ENCODE peak calls at places on chromosomes 16 and 17, in six cellular contexts. N is SK-N-SH, G is HCT116, U is GM12878, T is H1, F is HepG2. D is an unnamed sample.

GRCh38 chr17:8015957-8016631 is 13.7 kb downstream of the GUCY2D start:
- DNase-seq in F (no peak), N (peak), U (no peak), G (no peak), T (no peak), D (no peak)

GRCh38 chr17:60472449-60472848 is 50.2 kb downstream of the CHCT1 start:
- DNase-seq in N (no peak), U (no peak), T (no peak), F (no peak), G (no peak), D (no peak)

GRCh38 chr16:1612320-1613111 is at the start of gene CRAMP1:
- DNase-seq in G (no peak), F (no peak), U (no peak), N (peak), T (no peak), D (peak)

GRCh38 chr17:27085517-27085916 is 208.4 kb upstream of the WSB1 start:
- DNase-seq in U (no peak), F (no peak), T (no peak), G (no peak), N (no peak), D (no peak)

GRCh38 chr17:12637015-12637414 is 28.7 kb upstream of the MYOCD start:
- DNase-seq in U (no peak), T (peak), G (no peak), N (no peak), F (no peak), D (no peak)

GRCh38 chr17:63961355-63962207 is 11.1 kb downstream of the SCN4A start:
- DNase-seq in G (peak), U (no peak), T (peak), F (peak), N (peak), D (peak)

GRCh38 chr16:72876221-72876620 is 171.7 kb downstream of the ZFHX3 start:
- DNase-seq in N (no peak), T (no peak), F (no peak), U (peak), G (no peak), D (no peak)

GRCh38 chr16:11412175-11412904 is 67.1 kb downstream of the RMI2 start:
- DNase-seq in G (no peak), U (no peak), F (no peak), T (no peak), N (no peak), D (no peak)

GRCh38 chr17:48577330-48577945 is 712 bp downstream of the HOXB4 start:
- DNase-seq in F (no peak), N (no peak), T (no peak), G (no peak), U (no peak), D (no peak)

GRCh38 chr16:27828671-27829070 is 234.8 kb downstream of the GSG1L start:
- DNase-seq in G (no peak), U (no peak), N (no peak), F (no peak), T (no peak), D (no peak)

GRCh38 chr16:85126383-85126730 is 14.1 kb upstream of the CIBAR2 start:
- DNase-seq in F (no peak), N (no peak), G (no peak), T (no peak), U (no peak), D (no peak)

GRCh38 chr17:39740357-39741111 is 2.8 kb downstream of the GRB7 start:
- DNase-seq in F (peak), T (peak), U (no peak), G (peak), N (peak), D (no peak)

GRCh38 chr17:41863074-41863843 is 2.0 kb downstream of the KLHL11 start:
- DNase-seq in T (no peak), F (no peak), N (no peak), U (no peak), G (no peak), D (no peak)

GRCh38 chr17:69857412-69857835 is 217.6 kb upstream of the KCNJ16 start:
- DNase-seq in U (no peak), N (no peak), F (no peak), T (no peak), G (peak), D (no peak)

GRCh38 chr16:24966031-24966430 is 49.1 kb downstream of the ARHGAP17 start:
- DNase-seq in U (no peak), T (no peak), G (no peak), N (no peak), F (no peak), D (no peak)

GRCh38 chr16:3214904-3215600 is 19.9 kb downstream of the ZNF200 start:
- DNase-seq in F (no peak), U (no peak), T (no peak), G (no peak), N (no peak), D (no peak)

GRCh38 chr17:75832652-75833400 is 11.4 kb downstream of the UNC13D start:
- DNase-seq in N (no peak), F (no peak), G (no peak), U (no peak), T (no peak), D (no peak)

GRCh38 chr16:73196670-73197069 is 148.7 kb upstream of the ZFHX3 start:
- DNase-seq in G (peak), T (peak), F (peak), U (peak), N (peak), D (peak)

GRCh38 chr16:2015117-2015946 is 4.3 kb upstream of the NPW start:
- DNase-seq in F (peak), T (no peak), N (no peak), U (no peak), G (peak), D (no peak)

GRCh38 chr17:75765981-75766380 is 989 bp upstream of the GALK1 start:
- DNase-seq in T (no peak), U (no peak), F (no peak), N (peak), G (no peak), D (no peak)

GRCh38 chr17:43979011-43979410 is 25.3 kb upstream of the PYY start:
- DNase-seq in G (no peak), U (no peak), N (no peak), F (no peak), T (no peak), D (no peak)

GRCh38 chr17:39996789-39997188 is 16.2 kb downstream of the PSMD3 start:
- DNase-seq in T (no peak), G (no peak), F (no peak), N (no peak), U (no peak), D (no peak)

GRCh38 chr17:78001182-78001581 is 42.7 kb downstream of the TNRC6C start:
- DNase-seq in F (no peak), G (no peak), T (no peak), U (no peak), N (peak), D (no peak)

GRCh38 chr17:60863892-60864673 is 186.4 kb downstream of the BCAS3 start:
- DNase-seq in U (no peak), F (no peak), N (no peak), T (no peak), G (no peak), D (no peak)

GRCh38 chr17:13346996-13347762 is 254.6 kb downstream of the HS3ST3A1 start:
- DNase-seq in F (peak), G (peak), U (no peak), N (no peak), T (no peak), D (no peak)

GRCh38 chr16:11071829-11072228 is 127.5 kb downstream of the CLEC16A start:
- DNase-seq in G (no peak), U (no peak), T (no peak), N (no peak), F (no peak), D (no peak)

GRCh38 chr17:48738803-48739526 is 10.4 kb upstream of the HOXB13 start:
- DNase-seq in F (no peak), T (no peak), U (no peak), G (no peak), N (no peak), D (peak)

GRCh38 chr16:53654946-53655345 is 48.7 kb downstream of the RPGRIP1L start:
- DNase-seq in F (no peak), G (no peak), U (no peak), N (no peak), T (no peak), D (no peak)

GRCh38 chr17:19303367-19303776 is 59.2 kb downstream of the B9D1 start:
- DNase-seq in G (no peak), T (no peak), N (no peak), U (no peak), F (no peak), D (no peak)

GRCh38 chr17:78219396-78220150 is 5.5 kb downstream of the BIRC5 start:
- DNase-seq in G (no peak), T (no peak), U (no peak), N (no peak), F (no peak), D (no peak)

GRCh38 chr17:76179496-76180467 is 38.7 kb upstream of the FOXJ1 start:
- DNase-seq in F (no peak), G (no peak), N (no peak), U (peak), T (no peak), D (no peak)

GRCh38 chr17:37490638-37491614 is 1.2 kb downstream of the DUSP14 start:
- DNase-seq in G (peak), N (no peak), U (no peak), F (peak), T (no peak), D (peak)

GRCh38 chr17:58918072-58918471 is 162.4 kb downstream of the PPM1E start:
- DNase-seq in U (no peak), T (no peak), F (no peak), N (no peak), G (no peak), D (no peak)

GRCh38 chr17:82134101-82134500 is 36.1 kb upstream of the FASN start:
- DNase-seq in G (no peak), N (peak), F (no peak), T (no peak), U (no peak), D (no peak)

GRCh38 chr16:82627811-82628339 is 1.1 kb downstream of the CDH13 start:
- DNase-seq in F (no peak), N (no peak), U (no peak), G (no peak), T (no peak), D (no peak)

GRCh38 chr17:54891176-54891821 is 9.4 kb upstream of the TOM1L1 start:
- DNase-seq in U (no peak), N (peak), T (no peak), G (peak), F (peak), D (peak)

GRCh38 chr16:54936979-54937672 is 6.5 kb downstream of the IRX5 start:
- DNase-seq in U (no peak), T (no peak), F (no peak), N (no peak), G (no peak), D (peak)
- TF ChIP-seq JUND in U (no peak), T (no peak), F (no peak), N (no peak), G (no peak), D (no peak)

DNA sequence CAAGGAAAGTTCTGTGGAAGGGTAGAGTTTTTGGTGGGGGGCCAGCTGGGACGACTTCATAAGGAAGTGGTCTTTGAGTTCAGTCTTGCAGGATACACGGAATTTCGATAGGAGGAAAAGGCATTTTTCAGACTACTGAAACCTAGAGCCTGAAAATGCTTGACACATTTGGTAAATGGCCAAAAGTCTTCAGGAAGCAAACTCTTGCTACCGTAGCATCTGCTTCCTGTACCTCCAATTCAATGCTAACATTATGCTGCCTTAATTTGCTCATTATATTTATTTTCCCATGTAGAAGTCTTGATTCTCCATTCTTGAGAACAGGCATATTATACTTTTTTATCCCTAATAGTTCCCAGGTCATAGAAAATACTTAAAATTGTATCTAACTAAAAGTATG is 129.3 kb upstream of the MED13 start:
- DNase-seq in T (no peak), N (no peak), F (no peak), G (no peak), U (no peak), D (no peak)
- TF ChIP-seq JUND in T (no peak), N (no peak), F (no peak), G (no peak), U (no peak), D (no peak)

GRCh38 chr16:57756424-57757325 is 21.1 kb downstream of the KATNB1 start:
- DNase-seq in U (no peak), F (no peak), G (no peak), T (no peak), N (no peak), D (no peak)

GRCh38 chr16:57758331-57759117 is 23.0 kb downstream of the KATNB1 start:
- DNase-seq in U (no peak), G (no peak), N (no peak), F (no peak), T (no peak), D (no peak)

GRCh38 chr16:57759131-57759530 is 23.6 kb downstream of the KATNB1 start:
- DNase-seq in T (no peak), G (no peak), F (no peak), U (no peak), N (no peak), D (no peak)

GRCh38 chr16:57757326-57757786 is 21.8 kb downstream of the KATNB1 start:
- DNase-seq in F (peak), T (no peak), U (no peak), G (no peak), N (peak), D (peak)

GRCh38 chr16:57757883-57758282 is 22.3 kb downstream of the KATNB1 start:
- DNase-seq in F (no peak), G (no peak), U (no peak), N (no peak), T (no peak), D (no peak)
- TF ChIP-seq JUND in F (no peak), G (no peak), U (no peak), N (no peak), T (no peak), D (no peak)

GRCh38 chr17:51397361-51398127 is 137.2 kb downstream of the UTP18 start:
- DNase-seq in F (no peak), N (no peak), G (peak), U (no peak), T (no peak), D (no peak)
- TF ChIP-seq JUND in F (no peak), N (no peak), G (no peak), U (no peak), T (no peak), D (no peak)

DNA sequence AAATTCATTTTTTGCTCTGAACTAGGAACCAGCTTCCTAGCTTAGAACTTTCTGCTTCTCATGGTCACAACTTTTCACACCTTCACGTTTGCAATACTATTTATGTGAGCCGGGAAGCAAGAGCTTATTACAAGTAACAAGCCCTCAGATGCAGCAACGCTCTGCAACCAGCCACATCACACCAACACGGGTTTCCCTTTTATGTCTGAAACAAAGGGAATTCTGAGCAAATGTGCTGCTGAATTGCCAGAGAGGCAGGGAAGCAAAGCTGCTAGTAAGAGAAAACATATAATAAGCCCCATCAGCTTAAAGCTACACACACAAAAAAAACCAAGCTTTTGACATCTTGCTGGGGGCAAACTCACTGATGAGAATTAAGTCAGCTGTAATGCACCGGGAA is 122.2 kb downstream of the SLC39A11 start:
- DNase-seq in G (no peak), U (no peak), T (no peak), F (no peak), N (no peak), D (no peak)
- TF ChIP-seq JUND in G (no peak), U (no peak), T (no peak), F (no peak), N (no peak), D (no peak)

GRCh38 chr16:80259289-80259805 is 281.4 kb upstream of the DYNLRB2 start:
- DNase-seq in T (no peak), N (no peak), U (no peak), F (no peak), G (no peak), D (no peak)
- TF ChIP-seq JUND in T (no peak), N (no peak), U (no peak), F (no peak), G (no peak), D (no peak)

DNA sequence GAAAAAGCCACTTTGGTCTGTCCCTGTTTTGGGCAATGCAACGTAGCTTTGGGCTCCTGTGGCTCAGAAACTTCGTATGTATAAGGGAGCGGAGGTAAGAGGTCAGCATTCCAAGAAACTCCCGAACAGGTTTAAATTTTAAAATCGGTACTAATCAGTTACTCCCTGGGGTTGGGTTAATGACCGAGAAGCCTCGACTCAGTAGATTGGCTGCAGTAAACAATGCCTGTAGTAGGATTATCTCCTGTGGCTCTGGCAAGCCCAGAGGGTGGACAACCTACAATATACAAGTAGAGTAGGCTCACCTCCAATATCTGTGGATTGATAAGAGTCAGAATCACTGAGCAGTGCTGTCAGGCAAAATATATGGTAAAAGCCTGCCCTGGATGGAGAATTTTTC is 1.6 kb upstream of the GNA13 start:
- DNase-seq in N (no peak), U (no peak), F (no peak), T (no peak), G (no peak), D (no peak)
- TF ChIP-seq JUND in N (no peak), U (no peak), F (no peak), T (no peak), G (no peak), D (no peak)